ENCODE peak calls at places on chromosomes 16 and 17, in six cellular contexts. Q is lower leg skin, Z is lung, S is stomach, Y is AG04449, R is endothelial cell. L is an unnamed sample.

GRCh38 chr16:85916141-85916890 is 17.4 kb downstream of the IRF8 start:
- DNase-seq in Z (peak; percentile 89), Y (no peak), R (no peak), Q (no peak), S (peak; percentile 92), L (no peak)

GRCh38 chr17:66191607-66192377 is at the start of gene CEP112:
- DNase-seq in Y (no peak), Z (peak; percentile 73), S (peak; percentile 76), Q (peak; percentile 32), R (peak; percentile 98), L (peak; percentile 95)

GRCh38 chr17:35537569-35538209 is at the start of gene SLFN12L:
- DNase-seq in S (no peak), Z (no peak), Y (no peak), Q (no peak), R (no peak), L (no peak)

GRCh38 chr17:27878776-27879562 is 14.2 kb downstream of the LYRM9 start:
- DNase-seq in Q (no peak), Y (no peak), R (no peak), S (no peak), Z (no peak), L (no peak)

GRCh38 chr16:77433146-77433545 is 1.7 kb downstream of the ADAMTS18 start:
- DNase-seq in Q (no peak), Z (no peak), S (no peak), R (no peak), Y (no peak), L (no peak)

GRCh38 chr17:79832211-79833109 is 6.8 kb downstream of the CBX4 start:
- DNase-seq in Z (no peak), Q (no peak), R (no peak), Y (no peak), S (peak; percentile 55), L (no peak)

GRCh38 chr17:17874478-17874877 is 37.7 kb upstream of the SREBF1 start:
- DNase-seq in Z (no peak), Q (no peak), R (no peak), S (no peak), Y (no peak), L (no peak)

GRCh38 chr17:62671553-62671952 is 44.1 kb downstream of the MRC2 start:
- DNase-seq in Q (peak; percentile 47), Z (no peak), Y (no peak), R (no peak), S (peak; percentile 71), L (no peak)

GRCh38 chr17:72165202-72165972 is 44.6 kb downstream of the SOX9 start:
- DNase-seq in Q (no peak), Y (no peak), R (no peak), Z (no peak), S (no peak), L (no peak)

GRCh38 chr17:82338858-82339633 is 5.5 kb upstream of the SECTM1 start:
- DNase-seq in Z (no peak), Y (no peak), Q (no peak), S (peak; percentile 55), R (no peak), L (no peak)

GRCh38 chr16:66467611-66468010 is 40.5 kb downstream of the BEAN1 start:
- DNase-seq in Q (no peak), Z (no peak), Y (no peak), R (no peak), S (no peak), L (no peak)

GRCh38 chr17:45782889-45783592 is 1.1 kb upstream of the CRHR1 start:
- DNase-seq in Z (no peak), Q (no peak), R (peak; percentile 83), S (no peak), Y (no peak), L (peak; percentile 61)

GRCh38 chr16:642189-643049 is 791 bp downstream of the MCRIP2 start:
- DNase-seq in R (no peak), Z (peak; percentile 72), Y (no peak), Q (no peak), S (peak; percentile 85), L (no peak)

GRCh38 chr16:86519649-86520316 is 9.5 kb downstream of the FOXF1 start:
- DNase-seq in Z (no peak), Q (no peak), Y (no peak), S (peak; percentile 59), R (peak; percentile 68), L (no peak)

GRCh38 chr16:4852221-4852872 is 5.1 kb downstream of the UBN1 start:
- DNase-seq in Z (no peak), Q (no peak), R (no peak), Y (no peak), S (no peak), L (no peak)

GRCh38 chr16:85170066-85171003 is 58.1 kb upstream of the CIBAR2 start:
- DNase-seq in Y (no peak), Z (no peak), Q (no peak), R (no peak), S (no peak), L (no peak)

GRCh38 chr16:68000024-68000423 is 740 bp upstream of the DPEP2 start:
- DNase-seq in Z (no peak), Y (no peak), R (no peak), Q (no peak), S (no peak), L (no peak)

GRCh38 chr17:279356-279755 is 73.3 kb downstream of the RPH3AL start:
- DNase-seq in S (no peak), Z (no peak), Q (no peak), R (no peak), Y (no peak), L (no peak)

GRCh38 chr16:87252269-87252970 is 64.8 kb downstream of the C16orf95 start:
- DNase-seq in Q (no peak), R (no peak), Y (no peak), S (no peak), Z (no peak), L (no peak)

GRCh38 chr16:84292032-84292431 is 2.6 kb upstream of the WFDC1 start:
- DNase-seq in S (no peak), R (no peak), Q (no peak), Z (no peak), Y (no peak), L (no peak)

GRCh38 chr17:6195123-6195522 is 124.9 kb downstream of the WSCD1 start:
- DNase-seq in R (no peak), Q (no peak), Z (no peak), Y (no peak), S (no peak), L (no peak)

DNA sequence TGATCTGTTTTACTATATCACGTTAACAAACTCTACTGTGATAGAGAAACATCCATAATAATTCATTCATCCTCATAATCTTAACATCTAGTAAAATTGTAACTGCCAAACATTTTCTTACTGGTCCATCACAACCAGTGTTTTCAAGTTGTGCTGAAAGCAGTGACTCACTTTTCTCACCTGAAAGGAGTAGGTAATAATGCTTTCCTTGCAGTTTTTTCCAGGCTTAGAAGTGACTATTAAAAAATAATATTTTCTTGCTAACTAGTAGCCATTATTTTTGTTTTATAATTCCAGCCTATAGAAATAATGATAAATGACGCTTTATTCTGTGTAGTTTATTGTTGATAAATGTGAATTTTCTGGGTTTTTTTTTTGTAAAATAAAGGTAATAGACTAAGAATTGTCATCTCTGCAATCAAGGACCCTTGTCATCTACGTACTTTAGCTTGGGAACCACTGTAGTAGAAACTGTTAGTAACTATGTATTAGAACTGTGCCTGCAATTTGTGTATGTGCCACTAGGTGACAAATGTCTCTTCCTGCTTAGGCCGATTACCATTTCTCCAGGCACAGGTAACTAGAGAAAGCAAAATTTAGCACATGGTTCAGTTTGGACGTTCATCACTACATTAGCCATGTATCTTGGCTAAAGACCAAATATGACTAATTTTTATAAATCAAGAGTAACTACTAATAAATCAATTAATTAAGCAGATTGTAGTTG is 409.4 kb upstream of the ERCC4 start:
- DNase-seq in R (no peak), Q (no peak), Y (no peak), Z (no peak), S (no peak), L (no peak)
- TF ChIP-seq CTCF in R (peak; percentile 62), Q (no peak), Y (no peak), Z (no peak), S (no peak), L (peak; percentile 47)

GRCh38 chr17:21289902-21290571 is 5.5 kb downstream of the MAP2K3 start:
- DNase-seq in S (no peak), R (no peak), Y (no peak), Q (no peak), Z (no peak), L (no peak)
- TF ChIP-seq CTCF in S (no peak), R (no peak), Y (no peak), Q (no peak), Z (no peak), L (no peak)

GRCh38 chr17:58517378-58517927 is 3.0 kb upstream of the MTMR4 start:
- DNase-seq in Z (no peak), S (no peak), Q (no peak), Y (no peak), R (no peak), L (no peak)

GRCh38 chr17:58516644-58517377 is 2.4 kb upstream of the MTMR4 start:
- DNase-seq in S (no peak), R (no peak), Y (no peak), Z (no peak), Q (no peak), L (no peak)

GRCh38 chr17:58521680-58522079 is 7.2 kb upstream of the MTMR4 start:
- DNase-seq in Y (no peak), Q (no peak), R (no peak), S (no peak), Z (no peak), L (no peak)

GRCh38 chr17:58517928-58518609 is 3.6 kb upstream of the MTMR4 start:
- DNase-seq in R (peak; percentile 98), Q (peak; percentile 100), S (peak; percentile 99), Z (peak; percentile 100), Y (peak; percentile 99), L (peak; percentile 99)

GRCh38 chr17:58520843-58521430 is 6.5 kb upstream of the MTMR4 start:
- DNase-seq in Q (no peak), Z (no peak), Y (no peak), R (peak; percentile 53), S (no peak), L (no peak)
- TF ChIP-seq CTCF in Q (no peak), Z (no peak), Y (peak; percentile 49), R (peak; percentile 78), S (no peak), L (peak; percentile 59)

DNA sequence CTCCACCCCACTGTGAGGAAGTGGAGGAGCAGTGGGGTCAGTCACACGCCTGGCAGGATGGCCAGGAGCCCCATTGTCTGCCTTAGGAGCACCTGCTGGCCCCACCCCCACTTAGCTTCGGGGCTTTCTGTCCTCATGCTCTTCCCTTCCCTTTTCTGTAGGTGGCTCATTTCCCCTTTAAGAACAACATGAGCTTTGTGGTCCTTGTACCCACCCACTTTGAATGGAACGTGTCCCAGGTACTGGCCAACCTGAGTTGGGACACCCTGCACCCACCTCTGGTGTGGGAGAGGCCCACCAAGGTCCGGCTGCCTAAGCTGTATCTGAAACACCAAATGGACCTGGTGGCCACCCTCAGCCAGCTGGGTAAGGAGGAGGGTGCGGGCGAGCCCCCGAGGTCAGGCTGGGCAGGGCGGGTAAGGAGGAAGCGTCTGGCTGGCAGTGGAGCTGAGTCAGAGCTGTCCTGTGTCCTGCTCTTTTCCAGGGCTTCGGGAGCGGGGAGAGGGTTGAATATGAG is 9.4 kb upstream of the SERPINF1 start:
- DNase-seq in S (no peak), R (no peak), Y (no peak), Q (no peak), Z (peak; percentile 61), L (no peak)
- TF ChIP-seq CTCF in S (no peak), R (no peak), Y (no peak), Q (no peak), Z (no peak), L (no peak)

L was measured in progenitor cell of endocrine pancreas.